ENCODE peak calls at places on chromosomes 11 and 22, in six cellular contexts. O is left lung, G is PC-3, Y is AG09319, J is tibial artery, B is H9. F is an unnamed sample.

GRCh38 chr11:32164836-32165235 is 74.0 kb downstream of the RCN1 start:
- DNase-seq in B (no peak), O (no peak), Y (no peak), J (no peak), G (no peak), F (no peak)

GRCh38 chr11:70577258-70577603 is 178.9 kb downstream of the CTTN start:
- DNase-seq in B (no peak), J (peak), O (no peak), G (no peak), Y (no peak), F (no peak)

GRCh38 chr11:57679396-57679795 is 11.5 kb downstream of the ZDHHC5 start:
- DNase-seq in J (no peak), Y (no peak), B (no peak), G (peak), O (no peak), F (no peak)

GRCh38 chr11:36540998-36541397 is 26.8 kb upstream of the RAG1 start:
- DNase-seq in G (peak), J (no peak), O (no peak), B (peak), Y (no peak), F (peak)

GRCh38 chr22:36731916-36732315 is 28.4 kb upstream of the CACNG2 start:
- DNase-seq in B (peak), O (no peak), G (no peak), J (peak), Y (no peak), F (no peak)

GRCh38 chr22:43110444-43110926 is at the start of gene BIK:
- DNase-seq in Y (no peak), J (no peak), G (peak), O (peak), B (peak), F (peak)

GRCh38 chr11:103633037-103633788 is 403.2 kb upstream of the DDI1 start:
- DNase-seq in Y (no peak), B (no peak), G (no peak), J (no peak), O (no peak), F (no peak)

GRCh38 chr11:104343578-104343977 is 179.6 kb upstream of the PDGFD start:
- DNase-seq in G (peak), B (no peak), Y (no peak), O (no peak), J (no peak), F (peak)

GRCh38 chr11:2928605-2929510 is at the start of gene PHLDA2:
- DNase-seq in B (peak), J (peak), O (peak), Y (peak), G (peak), F (peak)

GRCh38 chr11:63521896-63522295 is 14.7 kb upstream of the PLAAT4 start:
- DNase-seq in O (no peak), G (peak), B (no peak), Y (no peak), J (no peak), F (no peak)

GRCh38 chr22:30014244-30014643 is 66.0 kb upstream of the HORMAD2 start:
- DNase-seq in J (no peak), Y (no peak), O (no peak), G (no peak), B (no peak), F (no peak)

GRCh38 chr11:34366522-34366921 is 8.7 kb upstream of the ABTB2 start:
- DNase-seq in O (no peak), B (no peak), Y (no peak), J (no peak), G (peak), F (peak)

GRCh38 chr11:68471360-68472340 is 11.1 kb downstream of the PPP6R3 start:
- DNase-seq in B (no peak), G (no peak), Y (no peak), O (no peak), J (no peak), F (peak)

GRCh38 chr22:38202437-38203089 is 769 bp downstream of the MAFF start:
- DNase-seq in B (peak), G (peak), O (peak), Y (peak), J (peak), F (peak)

GRCh38 chr11:19393941-19394340 is 153.2 kb upstream of the E2F8 start:
- DNase-seq in O (no peak), G (no peak), B (no peak), Y (no peak), J (no peak), F (peak)

GRCh38 chr22:48037618-48038017 is 1275.2 kb downstream of the TBC1D22A start:
- DNase-seq in B (no peak), G (no peak), Y (no peak), O (no peak), J (no peak), F (no peak)

GRCh38 chr22:46508391-46508999 is 28.9 kb downstream of the CELSR1 start:
- DNase-seq in Y (no peak), J (no peak), O (no peak), G (no peak), B (no peak), F (no peak)

GRCh38 chr22:32880906-32881596 is 79.5 kb downstream of the TIMP3 start:
- DNase-seq in O (peak), Y (no peak), B (no peak), J (peak), G (no peak), F (no peak)

GRCh38 chr11:17391493-17392355 is 3.3 kb upstream of the KCNJ11 start:
- DNase-seq in O (no peak), G (no peak), B (no peak), Y (no peak), J (no peak), F (no peak)

GRCh38 chr22:19579113-19579811 is 55.1 kb upstream of the CLDN5 start:
- DNase-seq in G (peak), O (no peak), B (no peak), Y (no peak), J (no peak), F (no peak)

GRCh38 chr11:74953448-74953847 is 4.4 kb downstream of the SPCS2 start:
- DNase-seq in Y (no peak), O (no peak), G (no peak), J (no peak), B (no peak), F (no peak)

GRCh38 chr22:49340406-49340805 is 487.3 kb downstream of the BRD1 start:
- DNase-seq in J (no peak), B (no peak), G (no peak), Y (no peak), O (no peak), F (no peak)

GRCh38 chr11:68584097-68584496 is 100.2 kb upstream of the GAL start:
- DNase-seq in O (no peak), J (peak), B (peak), Y (no peak), G (peak), F (peak)

GRCh38 chr11:47659273-47659672 is 16.9 kb upstream of the MTCH2 start:
- DNase-seq in O (no peak), Y (no peak), G (no peak), B (no peak), J (no peak), F (no peak)

GRCh38 chr11:131880279-131880678 is 509.9 kb downstream of the NTM start:
- DNase-seq in B (no peak), Y (no peak), O (no peak), J (no peak), G (no peak), F (no peak)

GRCh38 chr22:25114369-25115362 is 85.0 kb upstream of the CRYBB3 start:
- DNase-seq in Y (no peak), J (no peak), B (no peak), O (no peak), G (no peak), F (no peak)

GRCh38 chr22:46090051-46090591 is 60.2 kb upstream of the PPARA start:
- DNase-seq in J (peak), Y (no peak), B (no peak), G (no peak), O (peak), F (no peak)

GRCh38 chr22:43230983-43231723 is 44.2 kb upstream of the TTLL12 start:
- DNase-seq in O (no peak), Y (no peak), B (peak), G (peak), J (no peak), F (peak)

GRCh38 chr22:42396621-42397331 is 35.4 kb downstream of the NFAM1 start:
- DNase-seq in B (no peak), J (peak), O (no peak), Y (no peak), G (no peak), F (no peak)

GRCh38 chr11:78783301-78783700 is 208.6 kb upstream of the NARS2 start:
- DNase-seq in O (no peak), G (peak), J (no peak), B (no peak), Y (no peak), F (no peak)

GRCh38 chr11:18394300-18394927 is at the start of gene LDHA:
- DNase-seq in Y (peak), B (peak), J (peak), G (peak), O (peak), F (peak)

GRCh38 chr11:86888164-86888977 is 66.8 kb downstream of the FZD4 start:
- DNase-seq in O (no peak), Y (peak), J (no peak), G (no peak), B (no peak), F (no peak)

GRCh38 chr11:44726278-44727113 is at the start of gene TSPAN18:
- DNase-seq in J (no peak), G (no peak), Y (no peak), O (no peak), B (peak), F (no peak)

GRCh38 chr11:22169833-22170232 is 23.1 kb upstream of the ANO5 start:
- DNase-seq in O (no peak), Y (no peak), G (peak), J (no peak), B (no peak), F (peak)

GRCh38 chr11:68954970-68955958 is 25.5 kb downstream of the MRGPRD start:
- DNase-seq in O (no peak), Y (no peak), G (peak), B (peak), J (peak), F (no peak)

GRCh38 chr11:31487848-31488247 is 21.6 kb downstream of the IMMP1L start:
- DNase-seq in G (peak), B (no peak), J (no peak), O (no peak), Y (peak), F (peak)

GRCh38 chr11:127485541-127485940 is 485.0 kb upstream of the KIRREL3 start:
- DNase-seq in G (peak), O (no peak), B (no peak), Y (no peak), J (no peak), F (peak)

GRCh38 chr11:79100093-79100704 is 340.6 kb downstream of the TENM4 start:
- DNase-seq in B (peak), O (no peak), Y (no peak), J (peak), G (peak), F (peak)

GRCh38 chr11:18013790-18014507 is 1.1 kb upstream of the SERGEF start:
- DNase-seq in B (peak), J (no peak), Y (no peak), O (no peak), G (no peak), F (no peak)

DNA sequence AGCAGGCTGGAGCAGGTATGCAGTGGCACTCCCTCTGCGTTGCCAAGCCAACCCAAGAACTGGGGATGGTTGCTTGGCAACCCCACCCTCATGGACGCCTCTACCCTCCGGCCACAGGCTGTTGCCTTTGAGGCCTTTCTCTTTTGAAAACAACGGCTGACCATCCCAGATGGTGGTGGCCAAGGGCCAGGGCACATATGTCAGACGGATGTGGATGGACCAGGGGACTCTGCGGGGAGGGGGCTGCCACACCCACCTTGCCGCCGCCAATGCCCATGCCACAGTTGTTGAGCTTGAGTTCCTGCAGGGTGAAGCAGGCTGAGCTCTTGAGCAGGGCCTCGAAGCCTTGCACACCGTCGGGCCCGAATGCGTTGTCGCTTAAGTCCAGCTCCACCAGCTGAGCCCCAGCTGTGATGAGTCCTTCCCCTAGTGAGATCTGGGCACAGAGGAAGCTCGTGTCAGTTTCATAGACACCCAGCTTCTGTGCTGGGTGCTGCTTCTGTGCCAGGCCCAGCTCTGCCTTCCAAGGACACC is 21.5 kb downstream of the RANGAP1 start:
- DNase-seq in O (no peak), G (no peak), J (no peak), B (no peak), Y (no peak), F (no peak)
- TF ChIP-seq CTCF in O (no peak), G (no peak), J (no peak), B (no peak), Y (no peak), F (no peak)

DNA sequence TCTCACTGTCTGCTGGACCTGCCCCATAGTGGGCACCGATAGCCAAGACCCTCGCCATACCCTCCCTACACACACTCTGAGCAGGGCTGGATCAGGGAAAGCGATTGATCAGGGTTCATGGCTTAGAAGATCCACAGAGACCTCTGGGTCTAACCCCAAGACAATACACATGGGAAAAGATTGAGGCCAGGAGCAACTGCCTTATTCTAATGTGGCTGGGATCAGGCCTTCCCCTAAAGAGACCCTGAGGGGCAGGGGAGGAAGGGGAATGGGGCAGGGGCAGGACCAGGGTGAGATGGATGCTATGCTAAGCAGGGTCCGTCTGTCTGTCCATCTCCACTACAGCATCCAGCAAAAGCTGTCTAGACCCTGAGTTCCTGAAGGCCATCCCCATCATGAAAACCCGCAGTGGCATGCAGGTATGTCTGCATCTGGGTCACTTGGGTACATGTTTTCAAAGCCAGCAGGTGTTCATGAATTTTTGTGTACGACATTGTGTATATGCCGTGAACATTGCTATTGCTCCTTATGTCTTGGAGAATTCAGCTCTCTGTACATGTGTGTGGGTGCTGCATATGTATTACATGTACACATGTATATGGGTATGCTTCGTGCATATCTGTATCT is 15.3 kb upstream of the RELT start:
- DNase-seq in G (no peak), Y (no peak), B (no peak), J (no peak), O (no peak), F (no peak)
- TF ChIP-seq CTCF in G (peak), Y (no peak), B (no peak), J (no peak), O (no peak), F (no peak)

GRCh38 chr11:65377036-65377435 is 5.4 kb downstream of the SLC25A45 start:
- DNase-seq in B (no peak), O (no peak), Y (no peak), J (no peak), G (no peak), F (no peak)
- TF ChIP-seq CTCF in B (no peak), O (no peak), Y (no peak), J (no peak), G (no peak), F (no peak)

GRCh38 chr11:120598517-120599209 is 87.1 kb downstream of the GRIK4 start:
- DNase-seq in B (no peak), Y (no peak), G (no peak), J (no peak), O (no peak), F (no peak)
- TF ChIP-seq CTCF in B (no peak), Y (no peak), G (no peak), J (no peak), O (no peak), F (no peak)

GRCh38 chr11:56345739-56346138 is at the start of gene OR8K1:
- DNase-seq in B (no peak), J (no peak), Y (no peak), O (no peak), G (no peak), F (no peak)
- TF ChIP-seq CTCF in B (no peak), J (no peak), Y (no peak), O (no peak), G (no peak), F (no peak)

GRCh38 chr11:64849600-64850356 is 5.3 kb upstream of the CDC42BPG start:
- DNase-seq in B (no peak), G (no peak), J (no peak), O (peak), Y (no peak), F (no peak)
- TF ChIP-seq CTCF in B (no peak), G (no peak), J (no peak), O (no peak), Y (peak), F (no peak)